ENCODE peak calls at places on chromosomes 4 and X, in eight cellular contexts. L is transverse colon; Z is sigmoid colon; M is IMR-90; Q is lung; C is left lung; V is body of pancreas; J is CD8-positive, alpha-beta memory T cell. P is an unnamed sample. For H3K4me1, the result is how much of the 10 kb centered on the place peaks cover.

GRCh38 chrX:65668362-65669310 is 1.2 kb downstream of the MSN start:
- DNase-seq in Q (peak), M (peak), V (peak), L (peak), C (peak), Z (peak), J (peak), P (no peak)

GRCh38 chrX:41064028-41064427 is 21.2 kb upstream of the USP9X start:
- DNase-seq in M (peak), Q (no peak), L (no peak), V (no peak), Z (no peak), J (no peak), C (no peak), P (no peak)

GRCh38 chr4:150451883-150452282 is 130.1 kb upstream of the MAB21L2 start:
- DNase-seq in Q (no peak), L (no peak), Z (no peak), V (no peak), J (no peak), C (no peak), M (no peak), P (no peak)

GRCh38 chr4:96326846-96327245 is 487.0 kb downstream of the PDHA2 start:
- DNase-seq in V (no peak), Q (no peak), Z (no peak), C (no peak), J (no peak), L (no peak), M (no peak), P (no peak)

GRCh38 chr4:175419120-175419774 is 392.8 kb downstream of the GPM6A start:
- DNase-seq in Z (no peak), J (no peak), V (no peak), M (peak), C (no peak), Q (no peak), L (no peak), P (no peak)

GRCh38 chrX:38086451-38087215 is 80.3 kb downstream of the SYTL5 start:
- DNase-seq in Q (no peak), M (no peak), C (no peak), V (no peak), J (no peak), Z (no peak), L (no peak), P (no peak)

GRCh38 chrX:129843209-129843458 is 552 bp downstream of the ZDHHC9 start:
- DNase-seq in L (no peak), Z (no peak), Q (no peak), M (no peak), C (no peak), V (no peak), J (no peak), P (no peak)

GRCh38 chrX:110346681-110347080 is 12.0 kb upstream of the RTL9 start:
- DNase-seq in L (no peak), J (no peak), V (peak), C (peak), M (no peak), Q (no peak), Z (no peak), P (no peak)

GRCh38 chrX:71556026-71556425 is 22.2 kb upstream of the GCNA start:
- DNase-seq in L (no peak), J (no peak), M (no peak), V (no peak), C (no peak), Q (no peak), Z (no peak), P (no peak)

GRCh38 chr4:151091047-151091446 is 8.4 kb upstream of the RPS3A start:
- DNase-seq in M (no peak), V (no peak), Q (no peak), Z (no peak), C (no peak), J (no peak), L (no peak), P (no peak)

GRCh38 chr4:181957088-181957487 is 286.1 kb upstream of the TENM3 start:
- DNase-seq in Z (no peak), L (no peak), Q (no peak), V (peak), J (no peak), C (no peak), M (peak), P (no peak)

GRCh38 chr4:125315571-125316390 is 1.0 kb downstream of the FAT4 start:
- DNase-seq in V (peak), C (peak), M (peak), L (peak), Z (peak), Q (peak), J (no peak), P (peak)

GRCh38 chr4:93317046-93317445 is 511.5 kb upstream of the ATOH1 start:
- DNase-seq in L (no peak), M (no peak), V (no peak), Q (no peak), C (no peak), Z (no peak), J (no peak), P (no peak)

GRCh38 chrX:39176105-39176504 is 374.8 kb downstream of the MID1IP1 start:
- DNase-seq in M (no peak), J (no peak), C (no peak), Z (no peak), L (no peak), Q (no peak), V (no peak), P (no peak)

GRCh38 chrX:155888139-155888538 is 7.0 kb downstream of the VAMP7 start:
- DNase-seq in Z (no peak), C (no peak), M (peak), L (no peak), V (no peak), J (no peak), Q (no peak), P (no peak)

GRCh38 chr4:51901363-51901762 is 58.4 kb downstream of the DCUN1D4 start:
- DNase-seq in Z (no peak), C (peak), M (no peak), Q (no peak), V (no peak), L (no peak), J (no peak), P (no peak)

GRCh38 chr4:67770422-67770821 is 16.2 kb upstream of the GNRHR start:
- DNase-seq in Z (no peak), J (no peak), C (no peak), L (no peak), V (no peak), Q (no peak), M (no peak), P (no peak)

GRCh38 chrX:133359466-133359865 is 55.8 kb downstream of the GPC4 start:
- DNase-seq in Z (no peak), M (no peak), C (no peak), L (no peak), V (no peak), Q (no peak), J (no peak), P (no peak)

DNA sequence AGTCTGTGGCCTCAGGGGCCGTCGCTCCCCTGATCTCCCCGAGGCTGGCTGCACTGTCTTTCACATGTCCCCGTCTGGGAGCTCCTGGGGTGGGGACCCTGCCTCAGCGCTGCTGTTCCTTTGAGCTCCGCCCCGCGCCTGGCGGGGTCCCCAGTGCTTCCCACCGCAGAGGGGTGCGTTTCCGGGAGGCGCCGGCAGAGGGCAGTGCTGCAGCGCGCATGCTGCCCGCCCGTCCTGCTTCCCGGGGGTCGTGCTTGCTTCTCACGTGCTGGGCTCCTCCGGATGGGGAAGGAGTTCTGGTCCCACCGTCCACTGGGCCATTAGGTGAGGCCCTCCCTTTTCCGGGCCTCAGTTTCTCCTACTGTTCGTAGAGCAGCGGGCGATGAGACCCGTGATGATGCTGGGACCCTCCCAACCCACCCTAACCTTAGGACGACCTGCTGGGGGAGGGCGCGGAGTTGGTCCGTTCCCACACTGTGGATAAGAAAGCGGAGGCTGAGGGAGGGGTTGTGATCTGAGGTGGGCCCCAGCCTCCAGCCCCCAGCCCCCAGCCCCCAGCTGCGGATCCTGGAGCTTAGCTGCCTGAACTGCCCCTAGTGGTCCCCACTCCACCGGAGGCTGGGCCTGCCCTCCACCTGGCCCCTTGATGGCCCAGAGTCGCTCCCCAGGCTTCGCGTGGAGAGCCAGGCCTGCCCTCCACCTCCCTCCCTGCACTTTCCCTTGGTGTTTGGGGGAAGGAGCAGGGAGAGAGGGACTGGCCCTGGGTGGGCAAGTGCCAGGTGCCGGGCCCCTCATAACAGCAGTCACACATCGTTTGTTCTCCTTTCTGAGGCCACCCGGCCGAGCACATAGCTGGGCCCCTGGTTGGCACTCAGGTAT is 15.3 kb downstream of the CPZ start:
- DNase-seq in Z (no peak), Q (no peak), M (no peak), V (peak), L (peak), J (peak), C (peak), P (peak)
- H3K4me1 ChIP-seq in Z (under half), Q (under half), M (under half), V (under half), L (under half), J (under half), C (under half), P (under half)

DNA sequence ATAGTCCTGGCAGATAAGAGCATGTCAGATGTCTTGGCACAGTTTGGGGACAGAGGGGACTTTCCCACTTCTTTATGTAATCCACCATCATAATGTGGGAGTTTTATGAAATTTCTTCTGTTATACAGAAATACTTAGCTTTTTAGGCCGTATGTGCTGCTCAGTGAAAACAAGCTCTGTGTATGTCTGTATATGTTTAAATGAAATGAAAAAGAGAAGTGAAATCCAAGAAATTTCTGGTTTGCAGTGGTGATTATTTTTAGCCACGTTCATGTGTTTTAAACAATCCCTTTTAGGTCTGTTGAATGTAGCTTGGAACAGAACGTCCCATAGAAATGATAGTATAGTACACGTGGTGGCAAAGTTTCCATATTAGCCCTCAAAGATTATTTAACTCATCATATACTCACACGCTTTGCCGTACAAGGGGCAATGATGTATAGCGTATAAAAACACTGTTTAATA is 41.0 kb downstream of the GAB1 start:
- DNase-seq in L (no peak), Q (no peak), C (no peak), V (no peak), M (no peak), Z (no peak), J (no peak), P (no peak)
- H3K4me1 ChIP-seq in L (half or more), Q (under half), C (under half), V (half or more), M (under half), Z (under half), J (under half), P (under half)

GRCh38 chr4:185726931-185727330 is 85.1 kb downstream of the SORBS2 start:
- DNase-seq in Z (peak), Q (no peak), C (no peak), V (peak), M (no peak), J (no peak), L (peak), P (peak)

GRCh38 chr4:185730849-185731608 is 81.0 kb downstream of the SORBS2 start:
- DNase-seq in C (no peak), J (no peak), Z (no peak), Q (no peak), V (no peak), M (no peak), L (no peak), P (no peak)

GRCh38 chr4:185728886-185729285 is 83.1 kb downstream of the SORBS2 start:
- DNase-seq in Q (no peak), C (no peak), V (no peak), Z (no peak), J (no peak), M (no peak), L (no peak), P (no peak)

GRCh38 chr4:185729300-185729912 is 82.6 kb downstream of the SORBS2 start:
- DNase-seq in V (no peak), J (no peak), L (no peak), C (no peak), M (no peak), Z (no peak), Q (no peak), P (no peak)

DNA sequence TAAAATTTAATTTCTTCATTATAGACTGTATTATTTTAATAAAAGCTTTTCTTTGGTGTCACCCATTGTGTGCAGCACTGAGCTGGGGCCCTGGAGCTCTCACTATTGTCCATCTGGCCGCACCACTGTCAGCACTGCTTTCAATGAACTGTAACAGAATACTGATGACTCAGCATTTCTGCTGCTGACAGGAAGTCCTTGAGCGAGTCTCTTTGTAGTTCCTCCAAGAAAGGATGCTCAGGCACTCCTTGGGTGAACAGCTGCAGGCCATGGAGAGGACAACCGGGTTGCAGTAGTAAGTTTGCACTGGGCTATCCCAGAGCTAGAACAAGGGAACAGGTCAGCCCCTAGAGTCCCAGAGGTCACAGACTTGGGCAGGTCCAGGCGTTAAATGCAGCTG is 81.6 kb downstream of the SORBS2 start:
- DNase-seq in C (no peak), Q (no peak), Z (no peak), J (no peak), V (no peak), L (no peak), M (no peak), P (no peak)
- H3K4me1 ChIP-seq in C (under half), Q (under half), Z (under half), J (under half), V (under half), L (under half), M (under half), P (under half)

GRCh38 chr4:140096483-140096861 is 57.5 kb downstream of the MAML3 start:
- DNase-seq in Q (no peak), V (no peak), Z (no peak), M (no peak), C (no peak), L (no peak), J (no peak), P (no peak)
- H3K4me1 ChIP-seq in Q (under half), V (half or more), Z (under half), M (under half), C (under half), L (half or more), J (under half), P (under half)

GRCh38 chrX:20315140-20315539 is 48.4 kb upstream of the RPS6KA3 start:
- DNase-seq in C (no peak), Q (no peak), L (peak), M (no peak), V (no peak), J (no peak), Z (no peak), P (no peak)
- H3K4me1 ChIP-seq in C (under half), Q (under half), L (under half), M (under half), V (under half), J (under half), Z (under half), P (under half)

GRCh38 chr4:2486981-2487380 is 18.1 kb downstream of the RNF4 start:
- DNase-seq in M (no peak), C (no peak), J (no peak), V (no peak), Q (no peak), Z (no peak), L (no peak), P (no peak)
- H3K4me1 ChIP-seq in M (under half), C (under half), J (half or more), V (half or more), Q (under half), Z (under half), L (half or more), P (under half)

GRCh38 chr4:153576443-153576774 is 107.7 kb upstream of the TLR2 start:
- DNase-seq in Z (no peak), C (no peak), V (no peak), L (no peak), M (no peak), Q (no peak), J (no peak), P (no peak)
- H3K4me1 ChIP-seq in Z (under half), C (under half), V (under half), L (under half), M (under half), Q (under half), J (under half), P (under half)

GRCh38 chr4:20878806-20879205 is 178.5 kb downstream of the PACRGL start:
- DNase-seq in L (no peak), C (no peak), Q (no peak), V (no peak), M (no peak), Z (no peak), J (no peak), P (peak)
- H3K4me1 ChIP-seq in L (under half), C (under half), Q (under half), V (under half), M (under half), Z (under half), J (under half), P (under half)

P was measured in BE2C.